ENCODE peak calls at places on chromosomes 3 and 15, in four cellular contexts. One of them, this sample, is unnamed.

GRCh38 chr3:119395923-119396358 is 67.5 kb downstream of the TMEM39A start:
- DNase-seq in CD8-positive, alpha-beta T cell: no peak
- DNase-seq in adrenal gland: no peak
- DNase-seq in psoas muscle: no peak
- DNase-seq in this sample: no peak

GRCh38 chr3:69772152-69772867 is 33.0 kb downstream of the MITF start:
- DNase-seq in CD8-positive, alpha-beta T cell: no peak
- DNase-seq in adrenal gland: no peak
- DNase-seq in psoas muscle: no peak
- DNase-seq in this sample: no peak

GRCh38 chr15:91947370-91947769 is 93.9 kb downstream of the SLCO3A1 start:
- DNase-seq in CD8-positive, alpha-beta T cell: no peak
- DNase-seq in adrenal gland: no peak
- DNase-seq in psoas muscle: no peak
- DNase-seq in this sample: no peak

GRCh38 chr3:5001135-5001534 is 21.9 kb downstream of the BHLHE40 start:
- DNase-seq in CD8-positive, alpha-beta T cell: no peak
- DNase-seq in adrenal gland: no peak
- DNase-seq in psoas muscle: no peak
- DNase-seq in this sample: no peak

GRCh38 chr3:126304704-126305103 is 52.5 kb downstream of the KLF15 start:
- DNase-seq in CD8-positive, alpha-beta T cell: no peak
- DNase-seq in adrenal gland: no peak
- DNase-seq in psoas muscle: no peak
- DNase-seq in this sample: no peak

GRCh38 chr15:70826634-70827033 is 27.3 kb downstream of the LARP6 start:
- DNase-seq in CD8-positive, alpha-beta T cell: no peak
- DNase-seq in adrenal gland: peak; percentile 35
- DNase-seq in psoas muscle: peak; percentile 63
- DNase-seq in this sample: no peak

GRCh38 chr3:123582315-123582714 is 2.5 kb downstream of the HACD2 start:
- DNase-seq in CD8-positive, alpha-beta T cell: no peak
- DNase-seq in adrenal gland: peak; percentile 23
- DNase-seq in psoas muscle: no peak
- DNase-seq in this sample: no peak

GRCh38 chr3:47407896-47408838 is 27.3 kb downstream of the PTPN23 start:
- DNase-seq in CD8-positive, alpha-beta T cell: no peak
- DNase-seq in adrenal gland: no peak
- DNase-seq in psoas muscle: no peak
- DNase-seq in this sample: no peak

GRCh38 chr3:12442654-12443501 is 41.4 kb upstream of the TSEN2 start:
- DNase-seq in CD8-positive, alpha-beta T cell: no peak
- DNase-seq in adrenal gland: no peak
- DNase-seq in psoas muscle: no peak
- DNase-seq in this sample: no peak

GRCh38 chr3:126134219-126134975 is 46.0 kb downstream of the ALDH1L1 start:
- DNase-seq in CD8-positive, alpha-beta T cell: peak; percentile 45
- DNase-seq in adrenal gland: peak; percentile 65
- DNase-seq in psoas muscle: peak; percentile 86
- DNase-seq in this sample: peak; percentile 8

GRCh38 chr3:26630669-26631384 is 8.3 kb downstream of the LRRC3B start:
- DNase-seq in CD8-positive, alpha-beta T cell: no peak
- DNase-seq in adrenal gland: no peak
- DNase-seq in psoas muscle: no peak
- DNase-seq in this sample: no peak

GRCh38 chr15:38549222-38549621 is 15.4 kb downstream of the RASGRP1 start:
- DNase-seq in CD8-positive, alpha-beta T cell: no peak
- DNase-seq in adrenal gland: no peak
- DNase-seq in psoas muscle: no peak
- DNase-seq in this sample: no peak

GRCh38 chr3:120114981-120115380 is 20.7 kb upstream of the GSK3B start:
- DNase-seq in CD8-positive, alpha-beta T cell: no peak
- DNase-seq in adrenal gland: no peak
- DNase-seq in psoas muscle: no peak
- DNase-seq in this sample: peak; percentile 26

GRCh38 chr3:57060089-57060829 is at the start of gene SPATA12:
- DNase-seq in CD8-positive, alpha-beta T cell: no peak
- DNase-seq in adrenal gland: peak; percentile 92
- DNase-seq in psoas muscle: peak; percentile 65
- DNase-seq in this sample: peak; percentile 45

GRCh38 chr15:29050870-29051269 is 165.1 kb downstream of the APBA2 start:
- DNase-seq in CD8-positive, alpha-beta T cell: no peak
- DNase-seq in adrenal gland: no peak
- DNase-seq in psoas muscle: no peak
- DNase-seq in this sample: no peak

DNA sequence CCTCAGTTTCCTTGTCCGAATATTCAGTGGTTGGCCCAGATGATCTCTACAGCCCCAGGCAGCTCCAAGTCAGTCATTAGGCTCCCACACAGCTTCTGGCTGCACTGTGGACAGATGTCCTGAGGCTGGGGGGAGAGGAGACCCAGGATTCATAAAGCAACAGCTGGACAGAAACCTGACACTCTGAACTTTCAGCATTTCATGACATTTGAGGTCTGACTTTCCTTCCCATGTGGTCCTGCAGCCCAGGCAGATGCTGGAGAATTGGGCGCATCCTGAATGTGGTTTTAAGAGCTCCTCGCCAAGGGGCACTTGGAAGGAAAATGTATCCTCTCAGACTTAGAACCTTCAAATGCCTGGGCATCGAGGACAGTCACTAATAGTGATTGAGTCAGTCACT is 307.6 kb upstream of the LRRFIP2 start:
- DNase-seq in CD8-positive, alpha-beta T cell: no peak
- DNase-seq in adrenal gland: no peak
- DNase-seq in psoas muscle: no peak
- DNase-seq in this sample: no peak
- H3K27ac ChIP-seq in CD8-positive, alpha-beta T cell: no peak overlapping the region
- H3K27ac ChIP-seq in adrenal gland: no peak overlapping the region
- H3K27ac ChIP-seq in psoas muscle: no peak overlapping the region
- H3K27ac ChIP-seq in this sample: no peak overlapping the region

DNA sequence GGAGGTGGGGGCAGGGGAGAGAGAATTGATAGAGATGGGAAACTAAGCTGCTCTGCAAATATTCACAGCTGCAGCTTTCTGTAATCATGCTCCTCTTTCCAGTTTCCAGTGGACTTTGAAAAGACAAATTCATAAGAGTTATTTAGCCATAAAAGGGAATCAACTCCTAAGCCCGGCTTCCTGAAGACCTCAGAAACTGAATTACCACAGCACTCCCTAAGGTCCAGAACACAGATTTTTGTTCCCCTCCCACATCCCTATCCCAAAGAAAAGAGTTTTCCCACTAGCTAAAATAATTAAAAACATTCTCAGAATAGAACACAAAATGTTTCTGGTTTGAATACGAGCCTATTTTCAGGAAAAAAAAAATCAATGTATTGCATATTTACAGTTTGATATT is 871.8 kb upstream of the NR2F2 start:
- DNase-seq in CD8-positive, alpha-beta T cell: no peak
- DNase-seq in adrenal gland: no peak
- DNase-seq in psoas muscle: no peak
- DNase-seq in this sample: no peak
- H3K27ac ChIP-seq in CD8-positive, alpha-beta T cell: no peak overlapping the region
- H3K27ac ChIP-seq in adrenal gland: peak overlapping the region; percentile 50
- H3K27ac ChIP-seq in psoas muscle: no peak overlapping the region
- H3K27ac ChIP-seq in this sample: no peak overlapping the region

DNA sequence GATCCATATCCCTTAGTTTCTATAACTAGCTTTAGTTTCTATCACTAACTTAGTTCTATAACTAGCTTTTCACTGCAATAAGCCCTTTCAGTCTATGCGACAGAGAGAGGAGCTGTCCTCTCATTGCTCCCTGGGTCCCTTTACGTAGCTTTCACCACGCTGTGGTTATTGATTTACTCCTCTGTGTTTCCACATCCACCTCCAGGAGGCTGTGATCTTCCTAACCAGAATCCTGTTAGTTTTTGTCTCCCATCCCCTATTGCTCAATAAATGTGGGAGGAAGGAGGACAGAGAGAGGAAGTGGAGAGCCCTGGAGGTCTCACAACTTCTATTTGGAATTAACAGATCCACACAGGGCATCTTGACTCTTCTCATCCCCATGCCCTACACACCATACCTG is 1036.1 kb downstream of the MCTP2 start:
- DNase-seq in CD8-positive, alpha-beta T cell: no peak
- DNase-seq in adrenal gland: no peak
- DNase-seq in psoas muscle: no peak
- DNase-seq in this sample: no peak
- H3K27ac ChIP-seq in CD8-positive, alpha-beta T cell: no peak overlapping the region
- H3K27ac ChIP-seq in adrenal gland: peak overlapping the region; percentile 49
- H3K27ac ChIP-seq in psoas muscle: peak overlapping the region; percentile 55
- H3K27ac ChIP-seq in this sample: no peak overlapping the region

DNA sequence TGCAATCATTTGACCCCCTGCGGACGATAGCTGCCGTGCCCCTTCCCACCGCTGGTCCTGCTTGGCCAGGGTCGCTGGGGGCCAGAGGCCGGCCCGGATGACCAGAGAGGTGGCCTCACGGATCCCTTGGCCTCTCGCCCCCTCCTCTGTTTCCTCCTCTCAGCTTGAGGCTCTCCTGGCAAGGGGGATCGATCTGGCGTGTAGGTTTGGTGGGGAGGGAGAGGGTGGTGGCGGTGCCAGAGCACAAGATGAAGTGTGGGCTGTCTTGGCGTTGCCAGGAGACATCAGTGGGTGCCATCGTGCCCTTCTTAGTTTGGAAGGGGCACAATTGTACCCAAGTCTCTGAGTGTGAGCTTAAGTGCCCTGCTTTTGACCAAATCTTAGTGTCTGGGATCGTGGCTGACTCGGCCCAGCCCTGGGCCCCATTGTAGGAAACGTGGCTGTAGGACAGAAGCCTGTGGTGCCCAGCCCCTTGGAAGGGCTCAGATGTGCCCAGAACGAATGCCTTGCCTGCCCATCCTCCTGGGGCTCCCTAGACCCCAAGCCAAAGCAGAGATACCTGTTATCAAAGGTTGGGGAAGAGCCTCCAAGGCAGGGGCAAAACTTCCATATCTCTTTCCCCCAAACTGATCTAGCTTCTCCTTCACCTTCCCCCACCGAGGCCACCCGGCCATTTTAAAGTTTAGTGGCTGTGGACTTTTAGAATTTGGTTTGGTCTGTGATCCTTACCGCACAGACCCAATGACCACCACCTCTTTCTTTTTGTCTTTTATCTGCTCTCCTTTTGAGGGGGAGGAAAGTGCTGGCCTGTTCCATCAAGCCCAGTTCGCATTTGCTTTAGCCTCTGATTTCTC is 14.4 kb downstream of the NR2F2 start:
- DNase-seq in CD8-positive, alpha-beta T cell: no peak
- DNase-seq in adrenal gland: no peak
- DNase-seq in psoas muscle: peak; percentile 46
- DNase-seq in this sample: no peak
- H3K27ac ChIP-seq in CD8-positive, alpha-beta T cell: no peak overlapping the region
- H3K27ac ChIP-seq in adrenal gland: peak overlapping the region; percentile 92
- H3K27ac ChIP-seq in psoas muscle: peak overlapping the region; percentile 94
- H3K27ac ChIP-seq in this sample: peak overlapping the region; percentile 88

GRCh38 chr15:77059761-77060345 is 11.1 kb downstream of the TSPAN3 start:
- DNase-seq in CD8-positive, alpha-beta T cell: no peak
- DNase-seq in adrenal gland: no peak
- DNase-seq in psoas muscle: no peak
- DNase-seq in this sample: no peak

GRCh38 chr15:77057072-77057471 is 13.8 kb downstream of the TSPAN3 start:
- DNase-seq in CD8-positive, alpha-beta T cell: no peak
- DNase-seq in adrenal gland: no peak
- DNase-seq in psoas muscle: no peak
- DNase-seq in this sample: no peak

GRCh38 chr15:77057650-77058049 is 13.3 kb downstream of the TSPAN3 start:
- DNase-seq in CD8-positive, alpha-beta T cell: no peak
- DNase-seq in adrenal gland: no peak
- DNase-seq in psoas muscle: no peak
- DNase-seq in this sample: no peak

GRCh38 chr15:77060560-77060959 is 10.3 kb downstream of the TSPAN3 start:
- DNase-seq in CD8-positive, alpha-beta T cell: no peak
- DNase-seq in adrenal gland: no peak
- DNase-seq in psoas muscle: no peak
- DNase-seq in this sample: no peak

GRCh38 chr15:77058468-77058867 is 12.4 kb downstream of the TSPAN3 start:
- DNase-seq in CD8-positive, alpha-beta T cell: no peak
- DNase-seq in adrenal gland: no peak
- DNase-seq in psoas muscle: no peak
- DNase-seq in this sample: no peak
- H3K27ac ChIP-seq in CD8-positive, alpha-beta T cell: no peak overlapping the region
- H3K27ac ChIP-seq in adrenal gland: no peak overlapping the region
- H3K27ac ChIP-seq in psoas muscle: peak overlapping the region; percentile 20
- H3K27ac ChIP-seq in this sample: no peak overlapping the region

This sample was measured in AG04450.